ENCODE peak calls at places on chromosomes 4 and X, in six cellular contexts. O is KBM-7; M is stimulated activated CD4-positive, alpha-beta T cell treated with anti-CD3 and anti-CD28 coated beads, Interleukin-15, amount 100 ng/mL, for 1 hour; A is neural crest cell; Q is dorsolateral prefrontal cortex; D is OCI-LY7. W is an unnamed sample.

GRCh38 chrX:24341795-24342194 is 18.6 kb upstream of the SUPT20HL1 start:
- DNase-seq in O (no peak), M (no peak), A (no peak), Q (no peak), D (no peak), W (no peak)

GRCh38 chr4:76306882-76307669 is 543 bp downstream of the STBD1 start:
- DNase-seq in O (peak), M (no peak), A (peak), Q (peak), D (no peak), W (peak)

GRCh38 chr4:7425171-7425570 is 9.6 kb downstream of the PSAPL1 start:
- DNase-seq in O (no peak), M (no peak), A (no peak), Q (no peak), D (no peak), W (no peak)

GRCh38 chrX:22234380-22234779 is 38.3 kb upstream of the CBLL2 start:
- DNase-seq in O (no peak), M (no peak), A (no peak), Q (no peak), D (no peak), W (no peak)

GRCh38 chrX:110863883-110864282 is 68.3 kb upstream of the CHRDL1 start:
- DNase-seq in O (no peak), M (no peak), A (no peak), Q (no peak), D (no peak), W (no peak)

GRCh38 chr4:149790172-149790907 is 25.3 kb downstream of the IQCM start:
- DNase-seq in O (no peak), M (no peak), A (no peak), Q (no peak), D (no peak), W (no peak)

GRCh38 chr4:84401669-84402068 is 97.4 kb downstream of the NKX6-1 start:
- DNase-seq in O (no peak), M (no peak), A (no peak), Q (no peak), D (no peak), W (no peak)

GRCh38 chr4:36467670-36468069 is 186.3 kb downstream of the DTHD1 start:
- DNase-seq in O (no peak), M (no peak), A (no peak), Q (no peak), D (no peak), W (no peak)

GRCh38 chr4:80913381-80913780 is 117.1 kb upstream of the BMP3 start:
- DNase-seq in O (no peak), M (no peak), A (no peak), Q (no peak), D (peak), W (no peak)

GRCh38 chr4:48642421-48643144 is 137.5 kb downstream of the FRYL start:
- DNase-seq in O (no peak), M (no peak), A (no peak), Q (no peak), D (no peak), W (no peak)

GRCh38 chrX:12794654-12795053 is 3.4 kb downstream of the PRPS2 start:
- DNase-seq in O (no peak), M (no peak), A (no peak), Q (no peak), D (no peak), W (no peak)

GRCh38 chr4:41446391-41446790 is 91.6 kb upstream of the LIMCH1 start:
- DNase-seq in O (no peak), M (no peak), A (no peak), Q (no peak), D (no peak), W (no peak)

GRCh38 chrX:85516131-85516530 is 136.7 kb upstream of the POF1B start:
- DNase-seq in O (no peak), M (no peak), A (no peak), Q (no peak), D (no peak), W (no peak)

GRCh38 chr4:8847331-8847730 is 24.3 kb downstream of the HMX1 start:
- DNase-seq in O (no peak), M (no peak), A (no peak), Q (no peak), D (no peak), W (no peak)

GRCh38 chr4:7663075-7663541 is 228.4 kb upstream of the PSAPL1 start:
- DNase-seq in O (no peak), M (no peak), A (no peak), Q (no peak), D (no peak), W (no peak)

GRCh38 chr4:3521621-3522325 is 10.4 kb downstream of the LRPAP1 start:
- DNase-seq in O (no peak), M (no peak), A (no peak), Q (no peak), D (no peak), W (no peak)

GRCh38 chr4:184288451-184289178 is 70.9 kb upstream of the ENPP6 start:
- DNase-seq in O (no peak), M (no peak), A (no peak), Q (no peak), D (peak), W (no peak)

GRCh38 chr4:23889814-23890269 is at the start of gene PPARGC1A:
- DNase-seq in O (no peak), M (no peak), A (peak), Q (peak), D (no peak), W (peak)

GRCh38 chr4:80592950-80593349 is 257.4 kb downstream of the CFAP299 start:
- DNase-seq in O (peak), M (no peak), A (no peak), Q (no peak), D (peak), W (peak)

GRCh38 chrX:37599735-37600134 is 28.3 kb downstream of the LANCL3 start:
- DNase-seq in O (no peak), M (no peak), A (no peak), Q (no peak), D (no peak), W (no peak)

GRCh38 chr4:80005863-80006262 is 67.2 kb downstream of the ANTXR2 start:
- DNase-seq in O (peak), M (no peak), A (no peak), Q (no peak), D (no peak), W (no peak)

GRCh38 chr4:2243682-2244380 is 1.9 kb upstream of the HAUS3 start:
- DNase-seq in O (peak), M (no peak), A (peak), Q (no peak), D (peak), W (peak)

GRCh38 chr4:163679189-163679588 is 184.7 kb downstream of the TMA16 start:
- DNase-seq in O (peak), M (no peak), A (no peak), Q (no peak), D (peak), W (peak)

GRCh38 chr4:48629458-48629857 is 139.4 kb downstream of the ZAR1 start:
- DNase-seq in O (peak), M (no peak), A (no peak), Q (no peak), D (no peak), W (no peak)

GRCh38 chr4:161554372-161554990 is 609.3 kb downstream of the FSTL5 start:
- DNase-seq in O (peak), M (no peak), A (no peak), Q (no peak), D (no peak), W (no peak)

GRCh38 chrX:13646154-13646549 is 6.8 kb upstream of the TCEANC start:
- DNase-seq in O (peak), M (no peak), A (peak), Q (peak), D (peak), W (peak)

GRCh38 chr4:111334356-111334755 is 711.5 kb upstream of the PITX2 start:
- DNase-seq in O (no peak), M (no peak), A (no peak), Q (no peak), D (no peak), W (no peak)

GRCh38 chrX:138745215-138745614 is 33.7 kb upstream of the FGF13 start:
- DNase-seq in O (peak), M (no peak), A (peak), Q (no peak), D (peak), W (peak)

GRCh38 chrX:41293269-41293668 is 40.7 kb upstream of the DDX3X start:
- DNase-seq in O (peak), M (no peak), A (no peak), Q (no peak), D (peak), W (no peak)

GRCh38 chr4:122827258-122827887 is 742 bp downstream of the FGF2 start:
- DNase-seq in O (peak), M (no peak), A (peak), Q (peak), D (peak), W (peak)

GRCh38 chrX:82816572-82816971 is 691.5 kb upstream of the POU3F4 start:
- DNase-seq in O (no peak), M (no peak), A (no peak), Q (no peak), D (no peak), W (no peak)

GRCh38 chr4:159297088-159297487 is 194.2 kb downstream of the RAPGEF2 start:
- DNase-seq in O (no peak), M (no peak), A (no peak), Q (no peak), D (no peak), W (no peak)

GRCh38 chrX:30308263-30309138 is 689 bp downstream of the NR0B1 start:
- DNase-seq in O (no peak), M (no peak), A (peak), Q (peak), D (no peak), W (peak)

GRCh38 chrX:42615161-42615563 is 162.8 kb downstream of the PPP1R2C start:
- DNase-seq in O (peak), M (no peak), A (no peak), Q (no peak), D (peak), W (no peak)

GRCh38 chr4:38413524-38414341 is 250.3 kb upstream of the KLF3 start:
- DNase-seq in O (no peak), M (no peak), A (no peak), Q (no peak), D (no peak), W (no peak)

GRCh38 chr4:39410415-39410814 is 3.7 kb downstream of the KLB start:
- DNase-seq in O (no peak), M (no peak), A (no peak), Q (no peak), D (peak), W (no peak)

GRCh38 chr4:4327652-4328121 is 37.6 kb downstream of the ZBTB49 start:
- DNase-seq in O (peak), M (no peak), A (peak), Q (no peak), D (no peak), W (peak)

GRCh38 chr4:76896731-76897521 is 1.0 kb downstream of the SOWAHB start:
- DNase-seq in O (peak), M (no peak), A (peak), Q (peak), D (no peak), W (peak)